ENCODE peak calls at places on chromosomes 6 and 20, in eight cellular contexts. W is AG09319; K is epithelial cell of esophagus; V is stimulated activated CD4-positive, alpha-beta T cell treated with anti-CD3 and anti-CD28 coated beads, Interleukin-12 subunit alpha, Interleukin-12 subunit beta, amount 100 ng/mL, for 4 hours; C is CD4-positive, alpha-beta T cell; N is non-pigmented ciliary epithelial cell; I is psoas muscle; S is T-cell. X is an unnamed sample.

GRCh38 chr6:1162367-1163275 is 149.3 kb upstream of the FOXQ1 start:
- DNase-seq in C (no peak), K (peak; percentile 29), N (no peak), W (no peak), V (no peak), S (no peak), I (no peak), X (no peak)

GRCh38 chr6:155880905-155881304 is 425.3 kb upstream of the NOX3 start:
- DNase-seq in I (no peak), W (peak; percentile 22), V (no peak), K (no peak), C (no peak), S (no peak), N (no peak), X (no peak)

GRCh38 chr6:148548749-148549140 is 198.1 kb upstream of the UST start:
- DNase-seq in S (no peak), I (no peak), N (no peak), W (no peak), K (no peak), C (no peak), V (no peak), X (no peak)

GRCh38 chr6:52650946-52651345 is 20.0 kb upstream of the TMEM14A start:
- DNase-seq in V (no peak), W (no peak), S (no peak), N (no peak), I (no peak), K (no peak), C (no peak), X (no peak)

GRCh38 chr6:104789770-104790190 is 69.9 kb downstream of the HACE1 start:
- DNase-seq in N (peak; percentile 52), S (no peak), V (no peak), I (no peak), K (peak; percentile 43), C (no peak), W (no peak), X (no peak)

GRCh38 chr6:137767931-137768690 is 98.9 kb upstream of the TNFAIP3 start:
- DNase-seq in C (no peak), N (no peak), I (no peak), V (no peak), W (no peak), K (peak; percentile 27), S (no peak), X (no peak)

GRCh38 chr6:8074213-8074612 is 10.0 kb upstream of the BLOC1S5 start:
- DNase-seq in I (no peak), C (no peak), S (no peak), V (no peak), K (no peak), W (no peak), N (peak; percentile 32), X (no peak)

GRCh38 chr6:122709922-122710512 is 69.5 kb upstream of the FABP7 start:
- DNase-seq in N (no peak), S (no peak), W (no peak), C (no peak), K (no peak), V (no peak), I (no peak), X (no peak)

GRCh38 chr6:89079611-89080213 is 839 bp upstream of the PNRC1 start:
- DNase-seq in S (peak; percentile 52), I (no peak), N (no peak), W (peak; percentile 43), C (peak; percentile 57), V (peak; percentile 22), K (peak; percentile 57), X (peak; percentile 27)

GRCh38 chr6:19896580-19897010 is 59.4 kb downstream of the ID4 start:
- DNase-seq in C (no peak), V (no peak), W (no peak), I (no peak), K (peak; percentile 34), S (no peak), N (no peak), X (no peak)

GRCh38 chr20:51028616-51029263 is 5.8 kb upstream of the KCNG1 start:
- DNase-seq in S (no peak), V (no peak), W (no peak), I (no peak), K (no peak), N (no peak), C (no peak), X (no peak)

GRCh38 chr6:168794515-168794914 is 353.5 kb downstream of the SMOC2 start:
- DNase-seq in C (no peak), W (no peak), N (no peak), V (no peak), I (no peak), S (no peak), K (no peak), X (no peak)

GRCh38 chr6:42339991-42340401 is 111.7 kb downstream of the TRERF1 start:
- DNase-seq in K (peak; percentile 89), I (no peak), W (no peak), N (no peak), V (peak; percentile 11), C (no peak), S (no peak), X (no peak)

GRCh38 chr6:150087336-150087735 is 18.4 kb upstream of the ULBP3 start:
- DNase-seq in C (no peak), S (no peak), V (no peak), K (peak; percentile 33), W (no peak), N (no peak), I (no peak), X (no peak)

GRCh38 chr6:392441-393390 is 1.2 kb downstream of the IRF4 start:
- DNase-seq in N (no peak), S (peak; percentile 32), K (peak; percentile 12), I (peak; percentile 45), V (peak; percentile 51), C (peak; percentile 36), W (no peak), X (no peak)

GRCh38 chr6:142377112-142377848 is 75.5 kb downstream of the ADGRG6 start:
- DNase-seq in I (no peak), V (no peak), W (no peak), N (no peak), K (peak; percentile 95), S (no peak), C (no peak), X (no peak)

X was measured in pancreas.